ENCODE peak calls at places on chromosomes 3 and 15, in nine cellular contexts. C is Daoy; R is left ventricle myocardium inferior; H is T-helper 1 cell; G is hippocampal formation; D is occipital lobe; Z is amniotic stem cell; L is Peyer's patch; B is stimulated activated CD4-positive, alpha-beta T cell treated with anti-CD3 and anti-CD28 coated beads, Interleukin-1b, Interleukin-23, amount 100 ng/mL, for 1 hour. F is an unnamed sample.
A peak's percentile ranks its signal among the peaks of the same experiment; 100 is the strongest.

GRCh38 chr3:150105025-150105424 is 134.3 kb upstream of the PFN2 start:
- DNase-seq in C (no peak), R (no peak), H (no peak), G (no peak), D (no peak), Z (no peak), L (no peak), B (no peak), F (no peak)

GRCh38 chr3:25001041-25001591 is 426.9 kb upstream of the RARB start:
- DNase-seq in C (no peak), R (no peak), H (no peak), G (no peak), D (no peak), Z (peak; percentile 56), L (no peak), B (no peak), F (no peak)

GRCh38 chr15:73856458-73857192 is 16.7 kb upstream of the TBC1D21 start:
- DNase-seq in C (no peak), R (peak; percentile 60), H (no peak), G (no peak), D (no peak), Z (no peak), L (peak; percentile 21), B (no peak), F (no peak)

GRCh38 chr3:164230385-164231094 is 847.8 kb downstream of the SI start:
- DNase-seq in C (no peak), R (no peak), H (no peak), G (no peak), D (no peak), Z (no peak), L (no peak), B (no peak), F (peak; percentile 17)

GRCh38 chr3:66038384-66038725 is 363 bp downstream of the MAGI1 start:
- DNase-seq in C (no peak), R (no peak), H (no peak), G (no peak), D (no peak), Z (peak; percentile 84), L (peak; percentile 73), B (no peak), F (no peak)

GRCh38 chr15:34014556-34014955 is 24.4 kb downstream of the AVEN start:
- DNase-seq in C (no peak), R (no peak), H (no peak), G (no peak), D (no peak), Z (no peak), L (no peak), B (no peak), F (no peak)

GRCh38 chr3:111906667-111907066 is 47.6 kb downstream of the PHLDB2 start:
- DNase-seq in C (peak; percentile 67), R (no peak), H (no peak), G (no peak), D (no peak), Z (no peak), L (no peak), B (no peak), F (no peak)

GRCh38 chr3:23735575-23736326 is 70.0 kb upstream of the UBE2E1 start:
- DNase-seq in C (no peak), R (peak; percentile 55), H (no peak), G (no peak), D (no peak), Z (no peak), L (no peak), B (no peak), F (no peak)

GRCh38 chr3:9747267-9747666 is 2.5 kb upstream of the OGG1 start:
- DNase-seq in C (no peak), R (no peak), H (no peak), G (no peak), D (no peak), Z (no peak), L (no peak), B (no peak), F (peak; percentile 51)

GRCh38 chr3:64260391-64260790 is 35.1 kb upstream of the PRICKLE2 start:
- DNase-seq in C (no peak), R (no peak), H (no peak), G (no peak), D (no peak), Z (no peak), L (no peak), B (no peak), F (no peak)

GRCh38 chr15:38894260-38894948 is 329.8 kb upstream of the RASGRP1 start:
- DNase-seq in C (peak; percentile 91), R (no peak), H (no peak), G (no peak), D (no peak), Z (peak; percentile 75), L (no peak), B (no peak), F (peak; percentile 93)

GRCh38 chr3:31077021-31077601 is 182.7 kb upstream of the GADL1 start:
- DNase-seq in C (peak; percentile 65), R (no peak), H (peak; percentile 88), G (no peak), D (no peak), Z (peak; percentile 51), L (no peak), B (no peak), F (peak; percentile 100)

GRCh38 chr3:197906850-197907187 is 43.2 kb upstream of the RPL35A start:
- DNase-seq in C (no peak), R (no peak), H (no peak), G (no peak), D (no peak), Z (no peak), L (no peak), B (no peak), F (no peak)

GRCh38 chr3:13932578-13933295 is 52.9 kb upstream of the WNT7A start:
- DNase-seq in C (peak; percentile 19), R (no peak), H (no peak), G (no peak), D (no peak), Z (no peak), L (no peak), B (no peak), F (no peak)